ENCODE peak calls at places on chromosomes 1 and 21, in nine cellular contexts. One of them, this sample, is unnamed.

GRCh38 chr21:45383615-45384201 is 21.3 kb upstream of the COL18A1 start:
- DNase-seq in left ventricle myocardium inferior: peak; percentile 12
- DNase-seq in small intestine: no peak
- DNase-seq in epithelial cell of esophagus: no peak
- DNase-seq in iris pigment epithelial cell: no peak
- DNase-seq in left lobe of liver: no peak
- DNase-seq in right lobe of liver: peak; percentile 50
- DNase-seq in DMS153: no peak
- DNase-seq in RCC 7860: no peak
- DNase-seq in this sample: no peak

GRCh38 chr1:103267271-103267670 is 158.9 kb upstream of the COL11A1 start:
- DNase-seq in left ventricle myocardium inferior: no peak
- DNase-seq in small intestine: no peak
- DNase-seq in epithelial cell of esophagus: no peak
- DNase-seq in iris pigment epithelial cell: peak; percentile 68
- DNase-seq in left lobe of liver: no peak
- DNase-seq in right lobe of liver: no peak
- DNase-seq in DMS153: no peak
- DNase-seq in RCC 7860: no peak
- DNase-seq in this sample: no peak

GRCh38 chr1:27521336-27522147 is 31.6 kb upstream of the WASF2 start:
- DNase-seq in left ventricle myocardium inferior: peak; percentile 63
- DNase-seq in small intestine: no peak
- DNase-seq in epithelial cell of esophagus: no peak
- DNase-seq in iris pigment epithelial cell: no peak
- DNase-seq in left lobe of liver: no peak
- DNase-seq in right lobe of liver: no peak
- DNase-seq in DMS153: no peak
- DNase-seq in RCC 7860: no peak
- DNase-seq in this sample: no peak

GRCh38 chr1:55826413-55827080 is 611.4 kb upstream of the USP24 start:
- DNase-seq in left ventricle myocardium inferior: no peak
- DNase-seq in small intestine: no peak
- DNase-seq in epithelial cell of esophagus: no peak
- DNase-seq in iris pigment epithelial cell: peak; percentile 10
- DNase-seq in left lobe of liver: no peak
- DNase-seq in right lobe of liver: no peak
- DNase-seq in DMS153: no peak
- DNase-seq in RCC 7860: no peak
- DNase-seq in this sample: no peak

GRCh38 chr1:30761312-30762151 is 4.0 kb upstream of the LAPTM5 start:
- DNase-seq in left ventricle myocardium inferior: no peak
- DNase-seq in small intestine: no peak
- DNase-seq in epithelial cell of esophagus: no peak
- DNase-seq in iris pigment epithelial cell: no peak
- DNase-seq in left lobe of liver: no peak
- DNase-seq in right lobe of liver: no peak
- DNase-seq in DMS153: no peak
- DNase-seq in RCC 7860: no peak
- DNase-seq in this sample: no peak

GRCh38 chr21:15682977-15683376 is 46.8 kb upstream of the USP25 start:
- DNase-seq in left ventricle myocardium inferior: no peak
- DNase-seq in small intestine: no peak
- DNase-seq in epithelial cell of esophagus: peak; percentile 81
- DNase-seq in iris pigment epithelial cell: peak; percentile 81
- DNase-seq in left lobe of liver: no peak
- DNase-seq in right lobe of liver: no peak
- DNase-seq in DMS153: peak; percentile 8
- DNase-seq in RCC 7860: no peak
- DNase-seq in this sample: no peak

GRCh38 chr1:93256433-93256832 is 75.9 kb downstream of the CCDC18 start:
- DNase-seq in left ventricle myocardium inferior: no peak
- DNase-seq in small intestine: no peak
- DNase-seq in epithelial cell of esophagus: no peak
- DNase-seq in iris pigment epithelial cell: no peak
- DNase-seq in left lobe of liver: no peak
- DNase-seq in right lobe of liver: no peak
- DNase-seq in DMS153: no peak
- DNase-seq in RCC 7860: no peak
- DNase-seq in this sample: no peak

GRCh38 chr1:50027794-50028193 is 4.0 kb upstream of the AGBL4 start:
- DNase-seq in left ventricle myocardium inferior: no peak
- DNase-seq in small intestine: no peak
- DNase-seq in epithelial cell of esophagus: no peak
- DNase-seq in iris pigment epithelial cell: no peak
- DNase-seq in left lobe of liver: no peak
- DNase-seq in right lobe of liver: no peak
- DNase-seq in DMS153: peak; percentile 95
- DNase-seq in RCC 7860: no peak
- DNase-seq in this sample: no peak

GRCh38 chr1:179586107-179586823 is 5.4 kb upstream of the TDRD5 start:
- DNase-seq in left ventricle myocardium inferior: peak; percentile 60
- DNase-seq in small intestine: peak; percentile 70
- DNase-seq in epithelial cell of esophagus: peak; percentile 29
- DNase-seq in iris pigment epithelial cell: peak; percentile 23
- DNase-seq in left lobe of liver: no peak
- DNase-seq in right lobe of liver: no peak
- DNase-seq in DMS153: peak; percentile 89
- DNase-seq in RCC 7860: no peak
- DNase-seq in this sample: no peak

GRCh38 chr1:22447581-22448215 is 4.0 kb upstream of the ZBTB40 start:
- DNase-seq in left ventricle myocardium inferior: no peak
- DNase-seq in small intestine: no peak
- DNase-seq in epithelial cell of esophagus: peak; percentile 62
- DNase-seq in iris pigment epithelial cell: peak; percentile 75
- DNase-seq in left lobe of liver: no peak
- DNase-seq in right lobe of liver: no peak
- DNase-seq in DMS153: no peak
- DNase-seq in RCC 7860: peak; percentile 31
- DNase-seq in this sample: peak; percentile 17

GRCh38 chr1:184225501-184226487 is 161.0 kb upstream of the C1orf21 start:
- DNase-seq in left ventricle myocardium inferior: no peak
- DNase-seq in small intestine: no peak
- DNase-seq in epithelial cell of esophagus: no peak
- DNase-seq in iris pigment epithelial cell: no peak
- DNase-seq in left lobe of liver: no peak
- DNase-seq in right lobe of liver: no peak
- DNase-seq in DMS153: no peak
- DNase-seq in RCC 7860: no peak
- DNase-seq in this sample: no peak

GRCh38 chr1:14780271-14780670 is 181.8 kb downstream of the KAZN start:
- DNase-seq in left ventricle myocardium inferior: no peak
- DNase-seq in small intestine: no peak
- DNase-seq in epithelial cell of esophagus: peak; percentile 18
- DNase-seq in iris pigment epithelial cell: peak; percentile 30
- DNase-seq in left lobe of liver: no peak
- DNase-seq in right lobe of liver: no peak
- DNase-seq in DMS153: no peak
- DNase-seq in RCC 7860: no peak
- DNase-seq in this sample: no peak

GRCh38 chr1:53740621-53741105 is 1.7 kb upstream of the GLIS1 start:
- DNase-seq in left ventricle myocardium inferior: no peak
- DNase-seq in small intestine: no peak
- DNase-seq in epithelial cell of esophagus: no peak
- DNase-seq in iris pigment epithelial cell: peak; percentile 86
- DNase-seq in left lobe of liver: no peak
- DNase-seq in right lobe of liver: no peak
- DNase-seq in DMS153: no peak
- DNase-seq in RCC 7860: peak; percentile 68
- DNase-seq in this sample: no peak

GRCh38 chr1:43059640-43060574 is 101.2 kb upstream of the SLC2A1 start:
- DNase-seq in left ventricle myocardium inferior: no peak
- DNase-seq in small intestine: no peak
- DNase-seq in epithelial cell of esophagus: no peak
- DNase-seq in iris pigment epithelial cell: no peak
- DNase-seq in left lobe of liver: no peak
- DNase-seq in right lobe of liver: no peak
- DNase-seq in DMS153: no peak
- DNase-seq in RCC 7860: no peak
- DNase-seq in this sample: no peak

GRCh38 chr1:27388337-27389005 is 4.0 kb upstream of the GPR3 start:
- DNase-seq in left ventricle myocardium inferior: peak; percentile 68
- DNase-seq in small intestine: peak; percentile 77
- DNase-seq in epithelial cell of esophagus: peak; percentile 73
- DNase-seq in iris pigment epithelial cell: no peak
- DNase-seq in left lobe of liver: peak; percentile 66
- DNase-seq in right lobe of liver: no peak
- DNase-seq in DMS153: peak; percentile 49
- DNase-seq in RCC 7860: peak; percentile 32
- DNase-seq in this sample: no peak

GRCh38 chr1:65149391-65149729 is 1.4 kb downstream of the AK4 start:
- DNase-seq in left ventricle myocardium inferior: no peak
- DNase-seq in small intestine: no peak
- DNase-seq in epithelial cell of esophagus: no peak
- DNase-seq in iris pigment epithelial cell: no peak
- DNase-seq in left lobe of liver: no peak
- DNase-seq in right lobe of liver: no peak
- DNase-seq in DMS153: no peak
- DNase-seq in RCC 7860: no peak
- DNase-seq in this sample: no peak

GRCh38 chr1:215228193-215228592 is 145.7 kb downstream of the KCNK2 start:
- DNase-seq in left ventricle myocardium inferior: no peak
- DNase-seq in small intestine: no peak
- DNase-seq in epithelial cell of esophagus: no peak
- DNase-seq in iris pigment epithelial cell: no peak
- DNase-seq in left lobe of liver: no peak
- DNase-seq in right lobe of liver: no peak
- DNase-seq in DMS153: no peak
- DNase-seq in RCC 7860: no peak
- DNase-seq in this sample: no peak

GRCh38 chr1:204564835-204565234 is 48.6 kb downstream of the MDM4 start:
- DNase-seq in left ventricle myocardium inferior: no peak
- DNase-seq in small intestine: no peak
- DNase-seq in epithelial cell of esophagus: no peak
- DNase-seq in iris pigment epithelial cell: no peak
- DNase-seq in left lobe of liver: no peak
- DNase-seq in right lobe of liver: no peak
- DNase-seq in DMS153: no peak
- DNase-seq in RCC 7860: no peak
- DNase-seq in this sample: no peak

GRCh38 chr1:40929145-40929544 is 50.4 kb upstream of the CTPS1 start:
- DNase-seq in left ventricle myocardium inferior: no peak
- DNase-seq in small intestine: no peak
- DNase-seq in epithelial cell of esophagus: peak; percentile 20
- DNase-seq in iris pigment epithelial cell: peak; percentile 30
- DNase-seq in left lobe of liver: no peak
- DNase-seq in right lobe of liver: no peak
- DNase-seq in DMS153: no peak
- DNase-seq in RCC 7860: no peak
- DNase-seq in this sample: no peak

GRCh38 chr1:58704616-58705021 is 4.8 kb upstream of the MYSM1 start:
- DNase-seq in left ventricle myocardium inferior: no peak
- DNase-seq in small intestine: no peak
- DNase-seq in epithelial cell of esophagus: no peak
- DNase-seq in iris pigment epithelial cell: no peak
- DNase-seq in left lobe of liver: no peak
- DNase-seq in right lobe of liver: no peak
- DNase-seq in DMS153: no peak
- DNase-seq in RCC 7860: no peak
- DNase-seq in this sample: no peak

GRCh38 chr21:40706806-40707205 is 140.2 kb downstream of the DSCAM start:
- DNase-seq in left ventricle myocardium inferior: no peak
- DNase-seq in small intestine: no peak
- DNase-seq in epithelial cell of esophagus: peak; percentile 83
- DNase-seq in iris pigment epithelial cell: no peak
- DNase-seq in left lobe of liver: no peak
- DNase-seq in right lobe of liver: no peak
- DNase-seq in DMS153: no peak
- DNase-seq in RCC 7860: no peak
- DNase-seq in this sample: no peak

GRCh38 chr1:54378157-54378883 is 27.9 kb downstream of the SSBP3 start:
- DNase-seq in left ventricle myocardium inferior: no peak
- DNase-seq in small intestine: no peak
- DNase-seq in epithelial cell of esophagus: no peak
- DNase-seq in iris pigment epithelial cell: no peak
- DNase-seq in left lobe of liver: no peak
- DNase-seq in right lobe of liver: no peak
- DNase-seq in DMS153: no peak
- DNase-seq in RCC 7860: no peak
- DNase-seq in this sample: no peak

GRCh38 chr1:232377494-232377770 is 252.5 kb downstream of the SIPA1L2 start:
- DNase-seq in left ventricle myocardium inferior: no peak
- DNase-seq in small intestine: peak; percentile 41
- DNase-seq in epithelial cell of esophagus: peak; percentile 40
- DNase-seq in iris pigment epithelial cell: peak; percentile 71
- DNase-seq in left lobe of liver: no peak
- DNase-seq in right lobe of liver: no peak
- DNase-seq in DMS153: no peak
- DNase-seq in RCC 7860: no peak
- DNase-seq in this sample: peak; percentile 12

GRCh38 chr1:170685166-170685565 is 21.2 kb downstream of the PRRX1 start:
- DNase-seq in left ventricle myocardium inferior: no peak
- DNase-seq in small intestine: no peak
- DNase-seq in epithelial cell of esophagus: peak; percentile 73
- DNase-seq in iris pigment epithelial cell: peak; percentile 95
- DNase-seq in left lobe of liver: no peak
- DNase-seq in right lobe of liver: no peak
- DNase-seq in DMS153: no peak
- DNase-seq in RCC 7860: no peak
- DNase-seq in this sample: peak; percentile 45

GRCh38 chr1:84253041-84253440 is 48.5 kb upstream of the SAMD13 start:
- DNase-seq in left ventricle myocardium inferior: no peak
- DNase-seq in small intestine: no peak
- DNase-seq in epithelial cell of esophagus: peak; percentile 9
- DNase-seq in iris pigment epithelial cell: peak; percentile 50
- DNase-seq in left lobe of liver: no peak
- DNase-seq in right lobe of liver: no peak
- DNase-seq in DMS153: no peak
- DNase-seq in RCC 7860: no peak
- DNase-seq in this sample: peak; percentile 35

GRCh38 chr1:192243721-192244120 is 73.1 kb upstream of the RGS21 start:
- DNase-seq in left ventricle myocardium inferior: no peak
- DNase-seq in small intestine: no peak
- DNase-seq in epithelial cell of esophagus: peak; percentile 49
- DNase-seq in iris pigment epithelial cell: peak; percentile 59
- DNase-seq in left lobe of liver: no peak
- DNase-seq in right lobe of liver: no peak
- DNase-seq in DMS153: no peak
- DNase-seq in RCC 7860: peak; percentile 38
- DNase-seq in this sample: peak; percentile 69

GRCh38 chr1:165444897-165445370 is at the start of gene RXRG:
- DNase-seq in left ventricle myocardium inferior: peak; percentile 52
- DNase-seq in small intestine: peak; percentile 17
- DNase-seq in epithelial cell of esophagus: peak; percentile 9
- DNase-seq in iris pigment epithelial cell: peak; percentile 6
- DNase-seq in left lobe of liver: no peak
- DNase-seq in right lobe of liver: peak; percentile 59
- DNase-seq in DMS153: peak; percentile 64
- DNase-seq in RCC 7860: no peak
- DNase-seq in this sample: peak; percentile 10

GRCh38 chr1:5950994-5951749 is 41.1 kb downstream of the NPHP4 start:
- DNase-seq in left ventricle myocardium inferior: no peak
- DNase-seq in small intestine: no peak
- DNase-seq in epithelial cell of esophagus: no peak
- DNase-seq in iris pigment epithelial cell: no peak
- DNase-seq in left lobe of liver: peak; percentile 33
- DNase-seq in right lobe of liver: no peak
- DNase-seq in DMS153: no peak
- DNase-seq in RCC 7860: no peak
- DNase-seq in this sample: no peak

GRCh38 chr1:58893257-58893869 is 109.5 kb upstream of the JUN start:
- DNase-seq in left ventricle myocardium inferior: peak; percentile 57
- DNase-seq in small intestine: peak; percentile 55
- DNase-seq in epithelial cell of esophagus: no peak
- DNase-seq in iris pigment epithelial cell: no peak
- DNase-seq in left lobe of liver: no peak
- DNase-seq in right lobe of liver: no peak
- DNase-seq in DMS153: peak; percentile 85
- DNase-seq in RCC 7860: no peak
- DNase-seq in this sample: no peak

GRCh38 chr1:56547977-56548376 is 31.4 kb downstream of the PLPP3 start:
- DNase-seq in left ventricle myocardium inferior: peak; percentile 61
- DNase-seq in small intestine: peak; percentile 54
- DNase-seq in epithelial cell of esophagus: peak; percentile 70
- DNase-seq in iris pigment epithelial cell: no peak
- DNase-seq in left lobe of liver: peak; percentile 96
- DNase-seq in right lobe of liver: peak; percentile 93
- DNase-seq in DMS153: no peak
- DNase-seq in RCC 7860: no peak
- DNase-seq in this sample: no peak

GRCh38 chr1:114292194-114292593 is 138.5 kb upstream of the SYT6 start:
- DNase-seq in left ventricle myocardium inferior: no peak
- DNase-seq in small intestine: no peak
- DNase-seq in epithelial cell of esophagus: no peak
- DNase-seq in iris pigment epithelial cell: no peak
- DNase-seq in left lobe of liver: no peak
- DNase-seq in right lobe of liver: no peak
- DNase-seq in DMS153: no peak
- DNase-seq in RCC 7860: no peak
- DNase-seq in this sample: no peak

This sample was measured in foreskin keratinocyte.